ENCODE peak calls at places on chromosomes 12 and 14, in ten cellular contexts. Y, I, U, A, T, Z, D, O, R and Q are unnamed samples.

GRCh38 chr14:39451811-39452210 is 19.6 kb upstream of the FBXO33 start:
- DNase-seq in R (no peak), D (no peak), I (no peak), A (no peak), T (no peak), O (no peak), U (no peak), Z (no peak), Y (no peak), Q (no peak)

GRCh38 chr12:42589465-42590323 is at the start of gene PRICKLE1:
- DNase-seq in T (peak), D (no peak), R (no peak), Z (peak), I (no peak), U (peak), Y (no peak), O (no peak), A (peak), Q (peak)

GRCh38 chr12:62934799-62935674 is at the start of gene PPM1H:
- DNase-seq in D (peak), Z (peak), U (peak), T (peak), R (peak), I (no peak), Y (no peak), O (peak), A (peak), Q (peak)

GRCh38 chr14:24513009-24513408 is 4.9 kb upstream of the CMA1 start:
- DNase-seq in U (no peak), I (no peak), R (no peak), O (no peak), A (no peak), Z (no peak), T (no peak), Y (no peak), D (no peak), Q (no peak)

GRCh38 chr12:100955139-100955538 is 160.6 kb downstream of the ANO4 start:
- DNase-seq in O (no peak), R (no peak), T (no peak), Y (no peak), D (peak), I (no peak), A (peak), Z (no peak), U (peak), Q (peak)

GRCh38 chr14:32883189-32883588 is 55.5 kb upstream of the NPAS3 start:
- DNase-seq in Z (no peak), D (no peak), U (no peak), A (no peak), I (no peak), Y (no peak), O (no peak), T (no peak), R (no peak), Q (no peak)

GRCh38 chr12:101945361-101946232 is 68.2 kb downstream of the DRAM1 start:
- DNase-seq in R (no peak), O (no peak), U (no peak), D (peak), I (no peak), Y (no peak), A (peak), Z (no peak), T (no peak), Q (no peak)

GRCh38 chr12:71935594-71935993 is 3.1 kb upstream of the TPH2 start:
- DNase-seq in O (no peak), I (peak), D (no peak), T (no peak), U (no peak), A (peak), Y (no peak), Z (no peak), R (no peak), Q (no peak)

GRCh38 chr14:57060276-57060956 is 208.3 kb downstream of the EXOC5 start:
- DNase-seq in D (no peak), Y (no peak), U (no peak), R (no peak), T (no peak), O (no peak), A (no peak), Z (no peak), I (peak), Q (no peak)

GRCh38 chr14:68968051-68968450 is 11.1 kb downstream of the ACTN1 start:
- DNase-seq in D (no peak), Z (no peak), T (no peak), Y (no peak), R (no peak), A (no peak), I (no peak), O (no peak), U (no peak), Q (no peak)

GRCh38 chr14:95134304-95134933 is 22.9 kb downstream of the DICER1 start:
- DNase-seq in T (no peak), U (no peak), Z (no peak), A (peak), D (no peak), Y (no peak), R (no peak), I (no peak), O (no peak), Q (no peak)

GRCh38 chr12:4250691-4251090 is 22.9 kb upstream of the CCND2 start:
- DNase-seq in Z (no peak), Y (no peak), T (no peak), D (no peak), I (no peak), O (no peak), R (no peak), A (no peak), U (no peak), Q (no peak)

GRCh38 chr12:114335607-114336006 is 70.3 kb downstream of the TBX5 start:
- DNase-seq in T (no peak), D (no peak), R (no peak), U (no peak), Z (no peak), I (no peak), Y (no peak), A (no peak), O (no peak), Q (no peak)

GRCh38 chr14:32370720-32371119 is 41.6 kb downstream of the AKAP6 start:
- DNase-seq in D (no peak), I (no peak), U (no peak), Z (no peak), A (peak), Y (no peak), R (no peak), O (peak), T (peak), Q (no peak)

GRCh38 chr12:79566452-79566851 is 124.3 kb downstream of the PAWR start:
- DNase-seq in U (no peak), Y (no peak), R (no peak), I (no peak), O (no peak), Z (no peak), T (no peak), A (peak), D (peak), Q (no peak)
- H3K4me3 ChIP-seq in U (no peak), Y (no peak), R (no peak), I (no peak), O (no peak), Z (no peak), T (no peak), A (no peak), D (no peak), Q (no peak)

GRCh38 chr12:48882325-48882687 is 16.6 kb upstream of the RND1 start:
- DNase-seq in Y (no peak), R (no peak), Z (no peak), O (no peak), A (peak), D (no peak), U (no peak), I (no peak), T (peak), Q (no peak)
- H3K27ac ChIP-seq in Y (no peak), R (peak), Z (peak), O (no peak), A (no peak), D (no peak), U (no peak), I (no peak), T (peak), Q (peak)

DNA sequence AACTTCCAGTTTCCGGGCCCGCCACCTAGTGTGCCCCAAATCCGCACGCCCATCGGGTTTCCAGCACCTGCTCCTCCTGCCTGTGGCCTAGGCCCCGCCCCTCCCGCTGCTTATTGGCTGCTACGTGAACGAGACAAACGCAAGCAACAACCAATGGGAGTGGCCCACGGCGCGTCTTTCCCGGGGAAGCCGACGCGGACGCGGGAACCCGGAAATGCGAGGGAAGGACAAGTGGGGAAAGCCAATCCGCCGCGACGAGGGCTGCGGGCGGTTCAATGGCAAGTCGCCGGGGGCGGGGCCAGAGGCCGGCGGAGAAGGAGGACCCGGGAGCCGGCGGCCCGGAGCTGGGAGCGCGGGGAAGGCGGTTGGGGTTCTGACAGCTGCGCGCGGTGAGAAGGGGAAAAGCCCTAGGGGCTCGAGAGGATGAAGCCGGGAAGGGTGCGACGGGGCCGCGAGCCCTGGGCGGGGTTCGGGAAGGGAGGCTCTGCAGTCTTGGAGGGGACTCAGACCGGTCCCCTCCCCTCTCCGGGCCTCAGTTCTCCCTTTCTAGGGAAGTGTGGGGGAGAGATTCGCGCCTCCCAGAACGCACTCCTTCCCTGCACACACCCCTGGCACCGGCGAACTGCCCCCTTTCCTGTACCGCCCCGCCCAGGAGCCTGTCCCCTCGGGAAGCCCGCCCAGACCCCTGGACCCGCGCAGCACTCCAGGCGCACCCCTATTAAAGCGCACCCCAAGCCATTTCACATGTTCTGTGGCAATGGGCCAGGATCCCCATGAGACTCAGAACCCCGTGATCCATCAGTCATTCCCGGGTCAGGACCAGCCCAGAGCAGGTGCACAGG is at the start of gene FICD:
- DNase-seq in U (peak), A (peak), T (peak), I (peak), Z (peak), O (peak), R (peak), Y (peak), D (peak), Q (peak)
- TF ChIP-seq POLR2A in U (no peak), A (peak), T (peak), I (peak), Z (no peak), O (no peak), R (no peak), Y (no peak), D (peak), Q (peak)

DNA sequence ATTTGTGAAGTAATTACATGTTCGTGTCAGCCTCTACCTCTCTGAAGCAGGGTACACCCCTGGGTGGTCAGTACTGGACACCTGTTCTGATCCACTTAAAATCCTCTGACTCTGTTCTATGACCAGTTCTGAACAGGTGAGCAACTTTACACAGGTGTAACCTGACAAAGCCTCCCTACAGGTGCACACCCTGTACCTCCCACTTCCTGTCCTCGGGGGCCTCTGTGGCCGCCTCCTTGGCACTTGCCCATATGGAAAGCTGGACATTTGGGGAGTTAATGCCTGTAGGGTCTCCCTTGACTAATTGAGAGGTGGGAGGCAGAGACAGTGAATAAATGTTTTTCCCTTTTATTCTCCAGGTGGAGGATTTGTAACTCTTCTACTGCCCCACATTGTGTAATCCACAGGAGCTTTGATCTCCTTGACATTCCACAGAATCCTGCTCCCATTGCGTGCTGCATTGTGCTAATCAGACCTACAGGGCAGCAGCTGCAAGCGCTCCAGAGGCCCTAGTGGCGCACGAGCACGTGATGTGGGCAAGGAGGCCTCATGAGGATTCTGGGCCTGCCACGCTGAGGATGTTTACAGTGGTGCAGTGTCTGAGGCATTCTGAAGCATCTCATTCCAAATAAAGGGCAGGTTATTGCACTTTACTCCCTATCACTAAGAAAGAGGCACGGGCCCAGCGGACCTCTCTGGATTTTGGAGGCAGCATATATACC is 45.8 kb upstream of the BATF start:
- DNase-seq in T (no peak), Z (peak), Y (no peak), A (peak), R (no peak), U (peak), O (no peak), I (no peak), D (peak), Q (no peak)
- H3K4me3 ChIP-seq in T (no peak), Z (no peak), Y (no peak), A (no peak), R (no peak), U (no peak), O (no peak), I (no peak), D (no peak), Q (no peak)

GRCh38 chr12:22653075-22653474 is 28.1 kb downstream of the ETNK1 start:
- DNase-seq in O (no peak), Y (no peak), T (no peak), Z (no peak), A (peak), I (no peak), U (no peak), R (no peak), D (no peak), Q (no peak)
- H3K27ac ChIP-seq in O (no peak), Y (no peak), T (no peak), Z (no peak), A (no peak), I (no peak), U (no peak), R (peak), D (no peak), Q (no peak)

DNA sequence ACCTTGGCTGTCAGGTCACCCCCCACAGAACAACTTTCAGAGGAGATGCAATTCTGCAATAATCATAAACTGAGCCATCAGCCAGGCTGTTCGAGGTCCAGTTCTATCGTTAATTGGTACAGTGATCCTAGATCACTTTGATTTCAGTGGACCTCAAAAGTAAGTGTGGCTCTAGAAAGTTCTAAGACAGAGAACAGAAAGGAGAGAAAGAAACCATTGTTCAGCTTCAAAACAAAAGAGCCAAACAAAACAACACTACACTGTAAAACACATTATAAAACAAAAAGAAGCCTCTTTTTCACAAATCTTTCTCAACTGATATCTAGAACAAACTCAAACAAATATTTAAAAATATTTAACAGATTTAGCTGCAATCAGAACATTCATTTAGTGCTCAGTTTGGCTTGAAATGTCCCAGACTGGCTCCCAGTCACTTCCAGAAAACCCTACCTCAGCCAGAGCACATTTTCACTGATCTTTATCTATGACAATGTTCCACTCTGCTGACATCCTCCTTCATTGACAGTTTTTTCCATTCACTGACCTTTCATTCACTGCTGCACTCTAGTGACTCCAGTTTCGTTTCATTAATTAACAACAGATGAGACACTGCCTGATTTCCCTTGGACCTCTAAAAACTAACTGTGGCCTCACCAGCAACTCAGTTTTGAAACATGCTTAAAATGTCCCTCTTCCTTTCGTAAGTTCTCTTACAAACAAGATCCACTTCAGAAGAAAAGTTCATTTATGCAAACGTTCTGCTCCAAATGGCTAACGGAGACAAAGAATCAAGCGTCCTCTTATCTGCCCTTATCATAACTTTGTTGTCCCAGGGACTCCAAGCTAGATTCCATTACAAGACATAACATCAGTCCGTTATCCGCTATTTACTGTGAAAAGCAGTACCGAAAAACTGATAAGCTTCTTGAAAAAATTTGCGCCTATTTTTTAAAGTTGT is 56.8 kb downstream of the DUSP16 start:
- DNase-seq in U (no peak), O (no peak), I (peak), D (peak), T (no peak), Z (no peak), R (no peak), Y (no peak), A (peak), Q (no peak)
- TF ChIP-seq POLR2A in U (no peak), O (no peak), I (no peak), D (no peak), T (no peak), Z (no peak), R (no peak), Y (no peak), A (no peak), Q (no peak)

DNA sequence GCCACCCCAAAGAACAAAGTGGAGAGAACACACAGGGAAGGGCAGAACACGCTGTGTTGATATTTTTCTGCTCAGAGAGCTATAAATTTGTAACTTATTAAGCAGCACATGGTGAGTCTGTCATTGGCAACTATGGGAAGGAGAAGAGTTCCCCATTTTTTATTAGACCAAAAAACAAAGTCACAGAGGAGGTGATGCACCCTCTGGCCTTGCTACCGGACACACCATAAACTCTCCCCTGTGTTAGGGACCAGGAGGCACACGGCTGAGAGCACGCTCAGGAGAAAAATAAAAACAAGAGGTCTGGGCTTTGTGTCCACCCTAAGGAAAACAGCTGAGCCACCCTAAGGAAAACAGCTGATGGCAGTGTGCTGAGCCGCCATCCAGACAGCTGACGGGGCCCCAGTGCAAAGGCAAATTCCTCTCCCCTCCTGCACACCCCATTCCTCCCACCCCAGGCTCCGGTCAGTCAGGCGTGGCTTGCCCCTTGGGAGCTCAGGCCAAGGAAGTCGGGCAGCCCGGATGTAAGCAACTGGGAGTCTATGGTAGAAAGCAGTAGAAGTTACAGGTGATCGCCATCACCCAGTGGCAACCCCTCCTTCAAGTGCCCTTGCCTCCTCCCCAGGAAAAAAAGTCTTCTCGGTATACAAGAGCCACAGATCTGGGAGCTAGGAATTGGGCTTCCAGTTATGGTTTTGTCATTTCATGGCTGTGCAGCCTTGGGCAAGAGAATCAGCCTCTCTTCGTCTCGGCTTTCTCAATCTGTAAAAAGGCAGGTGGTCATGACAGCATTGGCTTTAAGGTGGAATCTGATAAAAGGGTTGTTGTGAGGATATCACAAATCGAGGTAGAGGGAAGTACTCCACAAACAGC is 2.4 kb downstream of the PXN start:
- DNase-seq in Z (peak), R (no peak), A (no peak), I (no peak), Y (no peak), D (no peak), T (no peak), O (no peak), U (no peak), Q (no peak)
- H3K4me3 ChIP-seq in Z (peak), R (peak), A (peak), I (no peak), Y (peak), D (no peak), T (peak), O (peak), U (peak), Q (peak)